ENCODE peak calls at places on chromosomes 13 and 19, in six cellular contexts. R is CD8-positive, alpha-beta memory T cell; I is CD8-positive, alpha-beta T cell; Y is thoracic aorta; X is body of pancreas; O is esophagus squamous epithelium. E is an unnamed sample. For H3K4me1, the result is how much of the 10 kb centered on the place peaks cover.

GRCh38 chr19:50275577-50276368 is 53.4 kb downstream of the KCNC3 start:
- DNase-seq in R (peak), I (no peak), Y (no peak), X (no peak), O (no peak), E (no peak)

GRCh38 chr19:47511681-47512080 is 3.2 kb downstream of the NAPA start:
- DNase-seq in R (no peak), I (no peak), Y (no peak), X (peak), O (no peak), E (no peak)

GRCh38 chr13:90416938-90417337 is 930.5 kb upstream of the MIR17HG start:
- DNase-seq in R (no peak), I (no peak), Y (no peak), X (no peak), O (no peak), E (no peak)

GRCh38 chr13:108915634-108916497 is 286.5 kb downstream of the MYO16 start:
- DNase-seq in R (peak), I (peak), Y (peak), X (peak), O (peak), E (peak)

GRCh38 chr13:53920916-53921315 is 892.3 kb downstream of the OLFM4 start:
- DNase-seq in R (no peak), I (no peak), Y (no peak), X (no peak), O (no peak), E (no peak)

GRCh38 chr13:100879255-100879654 is 204.7 kb upstream of the TMTC4 start:
- DNase-seq in R (no peak), I (no peak), Y (no peak), X (no peak), O (no peak), E (no peak)

GRCh38 chr19:38736036-38736412 is 8.2 kb downstream of the CAPN12 start:
- DNase-seq in R (peak), I (peak), Y (no peak), X (peak), O (no peak), E (peak)

GRCh38 chr19:58047672-58048071 is 11.4 kb upstream of the ZNF135 start:
- DNase-seq in R (no peak), I (no peak), Y (no peak), X (no peak), O (no peak), E (no peak)

GRCh38 chr13:40149611-40150283 is 494.3 kb downstream of the COG6 start:
- DNase-seq in R (no peak), I (no peak), Y (peak), X (peak), O (no peak), E (no peak)

GRCh38 chr19:34995551-34995950 is 4.6 kb upstream of the GRAMD1A start:
- DNase-seq in R (no peak), I (no peak), Y (no peak), X (no peak), O (no peak), E (no peak)

GRCh38 chr13:59494560-59494970 is 669.2 kb downstream of the DIAPH3 start:
- DNase-seq in R (no peak), I (no peak), Y (no peak), X (peak), O (no peak), E (no peak)

GRCh38 chr19:18633321-18633720 is 3.5 kb upstream of the KLHL26 start:
- DNase-seq in R (no peak), I (no peak), Y (no peak), X (peak), O (no peak), E (no peak)

GRCh38 chr19:41734585-41734984 is 20.7 kb upstream of the CEACAM6 start:
- DNase-seq in R (no peak), I (no peak), Y (no peak), X (no peak), O (no peak), E (no peak)

GRCh38 chr13:93227280-93227905 is 786 bp downstream of the GPC6 start:
- DNase-seq in R (no peak), I (no peak), Y (no peak), X (no peak), O (no peak), E (no peak)

GRCh38 chr13:93233997-93234416 is 7.4 kb downstream of the GPC6 start:
- DNase-seq in R (no peak), I (no peak), Y (no peak), X (no peak), O (no peak), E (no peak)

GRCh38 chr13:93227906-93228801 is 1.5 kb downstream of the GPC6 start:
- DNase-seq in R (no peak), I (no peak), Y (no peak), X (peak), O (no peak), E (no peak)

GRCh38 chr13:93231867-93232266 is 5.3 kb downstream of the GPC6 start:
- DNase-seq in R (no peak), I (no peak), Y (no peak), X (no peak), O (no peak), E (no peak)

DNA sequence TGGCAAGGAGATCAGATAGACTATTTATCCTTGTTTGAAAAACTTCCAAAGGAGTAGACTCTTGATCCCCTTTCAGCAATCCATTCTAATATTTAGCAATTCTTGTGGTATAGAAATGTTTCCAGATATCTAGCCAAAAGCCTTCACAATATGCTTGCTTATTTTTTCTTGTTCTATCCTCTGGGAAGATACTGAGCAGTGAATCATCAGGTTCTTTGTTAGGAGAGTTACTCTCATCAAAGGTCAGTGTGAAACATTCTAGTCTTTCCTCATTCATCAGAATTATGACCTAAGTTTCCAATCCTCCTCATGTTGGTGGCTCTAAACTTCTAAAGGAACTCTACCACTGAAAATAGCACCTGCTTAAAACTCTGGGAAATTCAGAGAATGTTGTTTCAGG is 3.9 kb downstream of the GPC6 start:
- DNase-seq in R (no peak), I (no peak), Y (no peak), X (no peak), O (no peak), E (no peak)
- H3K4me1 ChIP-seq in R (under half), I (under half), Y (under half), X (under half), O (under half), E (under half)

DNA sequence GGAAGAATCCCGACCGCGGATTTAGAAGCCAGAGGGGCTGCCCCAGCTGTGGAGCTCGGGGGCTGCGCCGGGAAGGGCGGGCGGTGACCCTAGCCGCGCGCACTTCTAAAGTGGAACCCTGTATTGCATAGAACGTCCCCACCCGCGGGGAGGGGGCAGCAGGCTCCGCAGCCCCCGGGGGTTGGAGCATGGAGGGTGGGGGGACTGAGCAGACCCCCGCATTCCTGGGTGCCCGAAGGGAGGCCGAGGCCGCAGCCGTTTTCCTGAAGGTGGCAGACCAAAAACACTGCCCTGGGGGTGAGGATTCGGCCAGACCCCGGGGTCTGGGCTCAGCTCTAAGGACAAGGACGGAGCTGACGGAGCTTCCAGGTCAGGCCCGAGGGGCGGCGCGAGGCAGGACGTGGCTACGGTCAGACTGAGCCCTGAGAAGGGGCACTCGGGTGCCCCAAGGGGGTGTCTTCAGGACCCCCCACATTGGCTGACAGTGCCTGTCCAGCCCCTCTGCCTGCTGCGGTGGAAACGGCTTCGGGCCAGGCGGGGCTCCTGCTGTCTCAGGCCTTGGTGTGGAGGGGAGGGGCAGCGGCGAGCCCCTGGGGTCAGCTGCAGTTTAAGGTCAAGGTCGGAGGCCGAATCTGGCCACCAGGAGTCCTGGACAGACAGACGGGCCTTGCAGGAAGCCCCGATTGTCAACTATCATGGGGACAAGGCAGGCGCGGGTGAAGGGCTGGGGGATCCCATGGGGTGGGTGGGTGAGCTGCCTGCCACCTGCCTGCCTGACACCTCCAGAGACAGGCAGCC is 12.6 kb downstream of the MKNK2 start:
- DNase-seq in R (peak), I (no peak), Y (no peak), X (no peak), O (no peak), E (no peak)
- H3K4me3 ChIP-seq in R (no peak), I (no peak), Y (no peak), X (no peak), O (no peak), E (no peak)

GRCh38 chr13:21053231-21053630 is 8.2 kb downstream of the LATS2 start:
- DNase-seq in R (no peak), I (no peak), Y (no peak), X (no peak), O (no peak), E (no peak)
- H3K4me1 ChIP-seq in R (under half), I (under half), Y (half or more), X (under half), O (under half), E (under half)

GRCh38 chr19:45223879-45224278 is 21.3 kb downstream of the EXOC3L2 start:
- DNase-seq in R (no peak), I (no peak), Y (no peak), X (no peak), O (no peak), E (no peak)

GRCh38 chr19:45224645-45225044 is 20.6 kb downstream of the EXOC3L2 start:
- DNase-seq in R (no peak), I (no peak), Y (no peak), X (no peak), O (no peak), E (no peak)

GRCh38 chr19:45218887-45219780 is 26.1 kb downstream of the EXOC3L2 start:
- DNase-seq in R (no peak), I (no peak), Y (no peak), X (no peak), O (no peak), E (no peak)

GRCh38 chr19:45218426-45218825 is 26.8 kb downstream of the EXOC3L2 start:
- DNase-seq in R (no peak), I (no peak), Y (no peak), X (no peak), O (no peak), E (no peak)

GRCh38 chr19:45222724-45223123 is 22.5 kb downstream of the EXOC3L2 start:
- DNase-seq in R (no peak), I (no peak), Y (no peak), X (no peak), O (no peak), E (no peak)
- H3K4me3 ChIP-seq in R (no peak), I (no peak), Y (no peak), X (no peak), O (no peak), E (no peak)

DNA sequence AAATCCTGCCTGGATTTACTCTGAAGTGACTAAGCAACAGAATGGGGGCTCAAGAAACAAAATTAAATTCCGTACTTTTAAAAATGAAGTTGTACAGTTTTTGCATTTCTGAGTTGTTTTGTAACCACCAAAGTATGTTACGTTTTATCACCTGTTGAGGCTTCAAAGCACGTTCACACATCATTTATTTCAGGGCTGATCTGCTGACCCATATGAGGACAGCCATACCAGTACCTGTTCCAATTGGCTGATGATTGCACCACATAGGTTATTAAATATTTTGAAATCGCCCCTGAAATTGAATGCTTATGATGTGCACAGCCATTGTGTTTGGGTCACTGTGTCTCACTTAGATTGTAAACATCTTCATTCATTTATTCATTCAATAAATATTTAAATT is 72.0 kb upstream of the FLT1 start:
- DNase-seq in R (no peak), I (no peak), Y (no peak), X (no peak), O (no peak), E (no peak)
- H3K4me1 ChIP-seq in R (under half), I (under half), Y (under half), X (under half), O (under half), E (under half)

GRCh38 chr19:3366104-3366760 is at the start of gene NFIC:
- DNase-seq in R (peak), I (no peak), Y (no peak), X (peak), O (no peak), E (peak)

GRCh38 chr19:3365447-3366103 is 808 bp upstream of the NFIC start:
- DNase-seq in R (no peak), I (no peak), Y (no peak), X (peak), O (no peak), E (no peak)

GRCh38 chr19:3364501-3364858 is 1.9 kb upstream of the NFIC start:
- DNase-seq in R (no peak), I (no peak), Y (no peak), X (no peak), O (no peak), E (no peak)

GRCh38 chr19:3363841-3364500 is 2.4 kb upstream of the NFIC start:
- DNase-seq in R (no peak), I (no peak), Y (no peak), X (no peak), O (no peak), E (no peak)

DNA sequence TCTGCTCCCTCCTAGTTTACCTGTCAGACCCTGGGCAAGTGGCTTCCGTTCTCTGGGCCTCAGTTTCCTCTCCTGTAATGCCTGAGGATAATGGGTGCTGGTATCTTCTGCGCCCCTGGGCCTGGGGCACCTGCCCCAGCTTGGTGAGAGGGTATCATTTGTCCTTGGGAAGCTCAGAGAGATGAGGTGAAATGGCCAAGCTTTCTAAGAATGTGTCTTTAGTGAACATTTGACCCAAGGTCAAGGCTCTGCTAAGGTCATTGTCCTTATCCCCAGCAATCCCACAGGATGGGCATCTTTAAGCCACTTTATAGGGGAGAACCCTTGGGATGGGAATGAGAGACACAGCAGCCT is 1.3 kb upstream of the NFIC start:
- DNase-seq in R (no peak), I (no peak), Y (no peak), X (no peak), O (no peak), E (no peak)
- H3K4me3 ChIP-seq in R (no peak), I (no peak), Y (no peak), X (no peak), O (no peak), E (no peak)

DNA sequence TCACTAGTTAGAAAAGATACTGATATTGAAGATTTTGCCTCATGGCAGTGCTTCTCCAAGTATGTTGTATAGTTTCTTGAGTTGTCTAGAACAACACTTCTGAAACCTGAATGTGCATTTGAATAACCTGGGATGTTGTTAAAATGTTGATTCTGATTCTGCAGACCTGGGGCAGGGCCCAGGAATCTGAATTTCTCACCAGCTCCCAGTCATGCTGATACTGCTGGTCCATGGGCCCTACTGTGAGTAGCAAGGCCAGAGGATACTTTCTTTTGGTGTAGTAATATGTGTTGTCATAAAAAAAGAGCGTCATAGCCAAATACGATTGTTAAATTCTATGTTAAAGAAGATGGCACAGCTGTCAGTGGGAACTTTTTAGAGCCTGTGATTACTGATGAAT is 41.6 kb upstream of the C1QTNF9 start:
- DNase-seq in R (no peak), I (no peak), Y (no peak), X (no peak), O (no peak), E (no peak)
- H3K4me1 ChIP-seq in R (half or more), I (half or more), Y (under half), X (half or more), O (under half), E (half or more)